ENCODE peak calls at places on chromosomes 3 and 15, in five cellular contexts. One of them, this sample, is unnamed.

GRCh38 chr3:81823882-81824395 is 62.5 kb upstream of the GBE1 start:
- DNase-seq in prostate gland: no peak
- DNase-seq in epithelial cell of esophagus: no peak
- DNase-seq in SK-N-SH: no peak
- DNase-seq in foreskin fibroblast: no peak
- DNase-seq in this sample: peak; percentile 3

GRCh38 chr3:6680119-6680806 is 180.7 kb upstream of the GRM7 start:
- DNase-seq in prostate gland: no peak
- DNase-seq in foreskin fibroblast: no peak
- DNase-seq in epithelial cell of esophagus: no peak
- DNase-seq in SK-N-SH: no peak
- DNase-seq in this sample: peak; percentile 77

GRCh38 chr3:122578110-122578740 is 775 bp downstream of the PARP15 start:
- DNase-seq in SK-N-SH: no peak
- DNase-seq in prostate gland: no peak
- DNase-seq in foreskin fibroblast: no peak
- DNase-seq in epithelial cell of esophagus: no peak
- DNase-seq in this sample: no peak

GRCh38 chr15:69926011-69926410 is 171.7 kb downstream of the TLE3 start:
- DNase-seq in SK-N-SH: no peak
- DNase-seq in prostate gland: no peak
- DNase-seq in epithelial cell of esophagus: no peak
- DNase-seq in foreskin fibroblast: no peak
- DNase-seq in this sample: no peak

GRCh38 chr3:45807645-45808540 is 11.6 kb upstream of the SLC6A20 start:
- DNase-seq in foreskin fibroblast: no peak
- DNase-seq in SK-N-SH: no peak
- DNase-seq in epithelial cell of esophagus: no peak
- DNase-seq in prostate gland: no peak
- DNase-seq in this sample: no peak

GRCh38 chr15:99092554-99093172 is 12.2 kb upstream of the SYNM start:
- DNase-seq in foreskin fibroblast: no peak
- DNase-seq in epithelial cell of esophagus: peak; percentile 51
- DNase-seq in SK-N-SH: no peak
- DNase-seq in prostate gland: no peak
- DNase-seq in this sample: no peak

GRCh38 chr3:14216257-14217048 is 37.8 kb downstream of the LSM3 start:
- DNase-seq in epithelial cell of esophagus: no peak
- DNase-seq in SK-N-SH: peak; percentile 85
- DNase-seq in foreskin fibroblast: no peak
- DNase-seq in prostate gland: no peak
- DNase-seq in this sample: peak; percentile 93

GRCh38 chr3:18369561-18370185 is 55.5 kb downstream of the SATB1 start:
- DNase-seq in prostate gland: no peak
- DNase-seq in SK-N-SH: peak; percentile 67
- DNase-seq in epithelial cell of esophagus: no peak
- DNase-seq in foreskin fibroblast: no peak
- DNase-seq in this sample: no peak

GRCh38 chr3:4207672-4208071 is 95.5 kb upstream of the SETMAR start:
- DNase-seq in prostate gland: no peak
- DNase-seq in SK-N-SH: no peak
- DNase-seq in epithelial cell of esophagus: no peak
- DNase-seq in foreskin fibroblast: no peak
- DNase-seq in this sample: no peak

GRCh38 chr3:74613566-74613965 is 893 bp downstream of the CNTN3 start:
- DNase-seq in prostate gland: peak; percentile 7
- DNase-seq in SK-N-SH: peak; percentile 29
- DNase-seq in foreskin fibroblast: no peak
- DNase-seq in epithelial cell of esophagus: no peak
- DNase-seq in this sample: no peak

GRCh38 chr15:70164156-70164900 is 66.6 kb upstream of the TLE3 start:
- DNase-seq in epithelial cell of esophagus: no peak
- DNase-seq in prostate gland: no peak
- DNase-seq in SK-N-SH: no peak
- DNase-seq in foreskin fibroblast: no peak
- DNase-seq in this sample: no peak

GRCh38 chr3:173371848-173372487 is 25.6 kb upstream of the NLGN1 start:
- DNase-seq in foreskin fibroblast: peak; percentile 8
- DNase-seq in prostate gland: peak; percentile 5
- DNase-seq in epithelial cell of esophagus: peak; percentile 43
- DNase-seq in SK-N-SH: peak; percentile 21
- DNase-seq in this sample: no peak

GRCh38 chr3:71063768-71064287 is 519.7 kb downstream of the FOXP1 start:
- DNase-seq in prostate gland: no peak
- DNase-seq in foreskin fibroblast: no peak
- DNase-seq in SK-N-SH: peak; percentile 53
- DNase-seq in epithelial cell of esophagus: peak; percentile 64
- DNase-seq in this sample: no peak

GRCh38 chr3:116849261-116849688 is 139.7 kb downstream of the TUSC7 start:
- DNase-seq in foreskin fibroblast: no peak
- DNase-seq in epithelial cell of esophagus: no peak
- DNase-seq in prostate gland: no peak
- DNase-seq in SK-N-SH: no peak
- DNase-seq in this sample: no peak

GRCh38 chr15:69973102-69973714 is 124.5 kb downstream of the TLE3 start:
- DNase-seq in SK-N-SH: no peak
- DNase-seq in epithelial cell of esophagus: peak; percentile 79
- DNase-seq in foreskin fibroblast: peak; percentile 10
- DNase-seq in prostate gland: no peak
- DNase-seq in this sample: peak; percentile 48

GRCh38 chr3:141291610-141292345 is 60.2 kb downstream of the PXYLP1 start:
- DNase-seq in foreskin fibroblast: no peak
- DNase-seq in epithelial cell of esophagus: no peak
- DNase-seq in prostate gland: no peak
- DNase-seq in SK-N-SH: no peak
- DNase-seq in this sample: no peak

GRCh38 chr3:13708301-13708700 is 159.4 kb downstream of the FBLN2 start:
- DNase-seq in SK-N-SH: no peak
- DNase-seq in prostate gland: no peak
- DNase-seq in foreskin fibroblast: no peak
- DNase-seq in epithelial cell of esophagus: no peak
- DNase-seq in this sample: no peak

GRCh38 chr15:84886211-84886983 is 1.9 kb downstream of the SLC28A1 start:
- DNase-seq in epithelial cell of esophagus: no peak
- DNase-seq in SK-N-SH: no peak
- DNase-seq in foreskin fibroblast: no peak
- DNase-seq in prostate gland: no peak
- DNase-seq in this sample: no peak

GRCh38 chr3:73546961-73547360 is 77.8 kb downstream of the PDZRN3 start:
- DNase-seq in SK-N-SH: no peak
- DNase-seq in prostate gland: no peak
- DNase-seq in foreskin fibroblast: peak; percentile 84
- DNase-seq in epithelial cell of esophagus: peak; percentile 95
- DNase-seq in this sample: no peak

GRCh38 chr15:80693682-80694623 is 1.2 kb upstream of the ABHD17C start:
- DNase-seq in foreskin fibroblast: no peak
- DNase-seq in SK-N-SH: no peak
- DNase-seq in epithelial cell of esophagus: no peak
- DNase-seq in prostate gland: peak; percentile 15
- DNase-seq in this sample: peak; percentile 20

GRCh38 chr3:28210968-28211713 is 30.3 kb upstream of the CMC1 start:
- DNase-seq in epithelial cell of esophagus: no peak
- DNase-seq in SK-N-SH: no peak
- DNase-seq in prostate gland: no peak
- DNase-seq in foreskin fibroblast: no peak
- DNase-seq in this sample: no peak

GRCh38 chr3:51340989-51341636 is 44.0 kb upstream of the MANF start:
- DNase-seq in SK-N-SH: no peak
- DNase-seq in epithelial cell of esophagus: peak; percentile 8
- DNase-seq in foreskin fibroblast: peak; percentile 12
- DNase-seq in prostate gland: no peak
- DNase-seq in this sample: no peak

GRCh38 chr15:58398643-58399042 is 33.1 kb upstream of the LIPC start:
- DNase-seq in foreskin fibroblast: no peak
- DNase-seq in prostate gland: no peak
- DNase-seq in SK-N-SH: no peak
- DNase-seq in epithelial cell of esophagus: no peak
- DNase-seq in this sample: no peak

GRCh38 chr15:70492240-70493177 is 270.8 kb downstream of the UACA start:
- DNase-seq in epithelial cell of esophagus: peak; percentile 83
- DNase-seq in SK-N-SH: peak; percentile 80
- DNase-seq in foreskin fibroblast: peak; percentile 78
- DNase-seq in prostate gland: no peak
- DNase-seq in this sample: peak; percentile 87

GRCh38 chr15:71011503-71012155 is 103.6 kb upstream of the THSD4 start:
- DNase-seq in prostate gland: peak; percentile 46
- DNase-seq in SK-N-SH: peak; percentile 6
- DNase-seq in epithelial cell of esophagus: peak; percentile 68
- DNase-seq in foreskin fibroblast: peak; percentile 58
- DNase-seq in this sample: peak; percentile 2

GRCh38 chr3:38651153-38651789 is 1.8 kb upstream of the SCN5A start:
- DNase-seq in epithelial cell of esophagus: peak; percentile 70
- DNase-seq in prostate gland: peak; percentile 59
- DNase-seq in SK-N-SH: peak; percentile 79
- DNase-seq in foreskin fibroblast: peak; percentile 41
- DNase-seq in this sample: peak; percentile 55

GRCh38 chr3:156681003-156681402 is 6.6 kb downstream of the TIPARP start:
- DNase-seq in prostate gland: peak; percentile 91
- DNase-seq in foreskin fibroblast: peak; percentile 75
- DNase-seq in epithelial cell of esophagus: peak; percentile 99
- DNase-seq in SK-N-SH: peak; percentile 55
- DNase-seq in this sample: no peak

GRCh38 chr3:64318001-64318400 is 92.7 kb upstream of the PRICKLE2 start:
- DNase-seq in foreskin fibroblast: no peak
- DNase-seq in SK-N-SH: no peak
- DNase-seq in epithelial cell of esophagus: peak; percentile 29
- DNase-seq in prostate gland: no peak
- DNase-seq in this sample: no peak

GRCh38 chr3:168165390-168166269 is 69.9 kb upstream of the GOLIM4 start:
- DNase-seq in prostate gland: peak; percentile 63
- DNase-seq in foreskin fibroblast: peak; percentile 60
- DNase-seq in SK-N-SH: peak; percentile 64
- DNase-seq in epithelial cell of esophagus: peak; percentile 78
- DNase-seq in this sample: peak; percentile 84

GRCh38 chr3:10855871-10856662 is 40.0 kb downstream of the SLC6A11 start:
- DNase-seq in SK-N-SH: no peak
- DNase-seq in epithelial cell of esophagus: no peak
- DNase-seq in foreskin fibroblast: no peak
- DNase-seq in prostate gland: no peak
- DNase-seq in this sample: no peak

GRCh38 chr15:85002517-85002916 is 20.9 kb downstream of the PDE8A start:
- DNase-seq in foreskin fibroblast: no peak
- DNase-seq in prostate gland: no peak
- DNase-seq in epithelial cell of esophagus: no peak
- DNase-seq in SK-N-SH: no peak
- DNase-seq in this sample: no peak

GRCh38 chr15:42090781-42091180 is 3.6 kb downstream of the PLA2G4D start:
- DNase-seq in SK-N-SH: no peak
- DNase-seq in prostate gland: no peak
- DNase-seq in epithelial cell of esophagus: no peak
- DNase-seq in foreskin fibroblast: no peak
- DNase-seq in this sample: no peak

GRCh38 chr15:100328796-100329195 is 13.0 kb downstream of the ADAMTS17 start:
- DNase-seq in epithelial cell of esophagus: no peak
- DNase-seq in foreskin fibroblast: no peak
- DNase-seq in SK-N-SH: no peak
- DNase-seq in prostate gland: no peak
- DNase-seq in this sample: peak; percentile 41

GRCh38 chr3:25007974-25008658 is 419.9 kb upstream of the RARB start:
- DNase-seq in prostate gland: peak; percentile 22
- DNase-seq in epithelial cell of esophagus: peak; percentile 25
- DNase-seq in foreskin fibroblast: no peak
- DNase-seq in SK-N-SH: no peak
- DNase-seq in this sample: no peak

GRCh38 chr15:36598529-36599177 is 19.2 kb downstream of the CDIN1 start:
- DNase-seq in epithelial cell of esophagus: no peak
- DNase-seq in SK-N-SH: no peak
- DNase-seq in prostate gland: no peak
- DNase-seq in foreskin fibroblast: no peak
- DNase-seq in this sample: no peak

This sample was measured in OCI-LY7.